ENCODE peak calls at places on chromosomes 12 and 14, in seven cellular contexts. N is ELF-1, Z is HepG2, P is dorsolateral prefrontal cortex, F is amniotic stem cell, A is NCI-H1092, I is activated T-helper 1 cell treated with Interleukin-2 at 50 U/mL for 16 hours. X is an unnamed sample.

GRCh38 chr12:92471551-92471950 is 231.2 kb upstream of the PLEKHG7 start:
- DNase-seq in I (no peak), A (no peak), Z (no peak), P (no peak), N (no peak), F (no peak), X (no peak)

GRCh38 chr12:131795688-131796410 is 32.3 kb upstream of the MMP17 start:
- DNase-seq in F (no peak), N (peak; percentile 82), A (peak; percentile 81), Z (no peak), P (no peak), I (no peak), X (peak; percentile 78)

GRCh38 chr12:113609692-113610469 is 138.2 kb upstream of the LHX5 start:
- DNase-seq in A (no peak), F (no peak), N (peak; percentile 84), Z (no peak), I (no peak), P (no peak), X (peak; percentile 79)

GRCh38 chr14:103361868-103362267 is 23.3 kb upstream of the MARK3 start:
- DNase-seq in N (no peak), P (no peak), Z (peak; percentile 80), I (no peak), F (peak; percentile 71), A (no peak), X (no peak)

GRCh38 chr14:98210045-98210678 is 1061.8 kb downstream of the BCL11B start:
- DNase-seq in A (no peak), I (peak; percentile 40), N (peak; percentile 43), Z (no peak), F (no peak), P (no peak), X (peak; percentile 68)

GRCh38 chr12:42370013-42370412 is 44.0 kb downstream of the PPHLN1 start:
- DNase-seq in I (no peak), F (no peak), P (no peak), A (no peak), N (no peak), Z (no peak), X (no peak)

GRCh38 chr14:33532581-33532980 is 418.3 kb downstream of the EGLN3 start:
- DNase-seq in P (no peak), N (no peak), Z (no peak), A (no peak), F (no peak), I (no peak), X (no peak)

GRCh38 chr14:26765768-26766550 is 168.1 kb upstream of the NOVA1 start:
- DNase-seq in I (no peak), N (no peak), Z (no peak), P (no peak), F (peak; percentile 39), A (no peak), X (no peak)

GRCh38 chr12:69873429-69873828 is 48.4 kb downstream of the MYRFL start:
- DNase-seq in N (no peak), F (no peak), Z (no peak), I (no peak), A (no peak), P (no peak), X (no peak)

GRCh38 chr14:76541594-76542219 is 165.8 kb downstream of the ESRRB start:
- DNase-seq in P (no peak), F (no peak), Z (no peak), I (no peak), A (no peak), N (no peak), X (no peak)

GRCh38 chr12:49706351-49707126 is 666 bp downstream of the FMNL3 start:
- DNase-seq in A (no peak), Z (no peak), I (no peak), N (peak; percentile 56), F (no peak), P (peak; percentile 49), X (peak; percentile 90)

GRCh38 chr12:3137268-3137761 is 60.1 kb downstream of the TSPAN9 start:
- DNase-seq in I (no peak), N (peak; percentile 59), A (no peak), Z (no peak), F (no peak), P (no peak), X (peak; percentile 85)

GRCh38 chr14:87494010-87494409 is 499.0 kb downstream of the GALC start:
- DNase-seq in F (no peak), P (no peak), A (no peak), Z (no peak), N (no peak), I (no peak), X (no peak)

GRCh38 chr14:51652168-51653095 is 722 bp downstream of the FRMD6 start:
- DNase-seq in I (peak; percentile 20), A (peak; percentile 21), Z (no peak), N (peak; percentile 61), F (no peak), P (peak; percentile 48), X (peak; percentile 81)

GRCh38 chr12:47942327-47943230 is 20.8 kb upstream of the TMEM106C start:
- DNase-seq in F (no peak), Z (peak; percentile 6), A (peak; percentile 34), P (no peak), N (peak; percentile 69), I (no peak), X (peak; percentile 92)

GRCh38 chr14:102971836-102972606 is 49.6 kb downstream of the AMN start:
- DNase-seq in P (no peak), Z (no peak), N (no peak), A (no peak), I (no peak), F (no peak), X (no peak)

GRCh38 chr12:7162691-7163114 is 26.8 kb upstream of the PEX5 start:
- DNase-seq in I (no peak), A (peak; percentile 40), F (no peak), N (peak; percentile 60), Z (peak; percentile 52), P (peak; percentile 68), X (peak; percentile 92)

GRCh38 chr12:5873341-5873919 is 71.6 kb downstream of the ANO2 start:
- DNase-seq in F (no peak), P (no peak), I (no peak), Z (no peak), N (peak; percentile 68), A (no peak), X (peak; percentile 90)

GRCh38 chr12:32507559-32508276 is 108.4 kb downstream of the FGD4 start:
- DNase-seq in Z (no peak), F (no peak), I (no peak), P (no peak), N (no peak), A (no peak), X (no peak)

GRCh38 chr14:77347746-77348145 is 26.9 kb downstream of the GSTZ1 start:
- DNase-seq in N (no peak), Z (no peak), I (no peak), P (no peak), A (no peak), F (no peak), X (no peak)

GRCh38 chr14:54789166-54789565 is 113.5 kb downstream of the GCH1 start:
- DNase-seq in F (no peak), A (no peak), N (no peak), I (no peak), Z (no peak), P (no peak), X (peak; percentile 8)

GRCh38 chr12:49984476-49984890 is 11.7 kb downstream of the AQP6 start:
- DNase-seq in I (no peak), Z (no peak), F (no peak), P (no peak), N (peak; percentile 31), A (no peak), X (peak; percentile 54)

GRCh38 chr12:27193106-27193505 is 51.0 kb upstream of the STK38L start:
- DNase-seq in A (no peak), Z (no peak), F (peak; percentile 48), I (no peak), N (no peak), P (no peak), X (no peak)

GRCh38 chr12:41174602-41175001 is 13.5 kb upstream of the PDZRN4 start:
- DNase-seq in F (no peak), I (no peak), A (no peak), P (no peak), N (no peak), Z (no peak), X (no peak)

GRCh38 chr14:57714487-57714899 is 151.4 kb downstream of the SLC35F4 start:
- DNase-seq in F (no peak), A (no peak), N (peak; percentile 72), P (no peak), I (no peak), Z (no peak), X (peak; percentile 85)

GRCh38 chr12:15712160-15712559 is 77.0 kb downstream of the EPS8 start:
- DNase-seq in I (no peak), F (no peak), N (no peak), P (no peak), A (no peak), Z (no peak), X (no peak)

GRCh38 chr12:23093488-23093887 is 468.5 kb downstream of the ETNK1 start:
- DNase-seq in Z (no peak), F (no peak), I (no peak), P (no peak), A (no peak), N (no peak), X (no peak)

GRCh38 chr14:92340938-92341337 is 18.0 kb downstream of the SLC24A4 start:
- DNase-seq in A (no peak), I (no peak), P (no peak), N (no peak), F (no peak), Z (no peak), X (no peak)

GRCh38 chr12:77728018-77728417 is 102.7 kb upstream of the NAV3 start:
- DNase-seq in F (no peak), I (no peak), N (no peak), A (no peak), P (no peak), Z (no peak), X (no peak)

GRCh38 chr14:100290607-100291304 is 15.5 kb downstream of the SLC25A29 start:
- DNase-seq in A (no peak), N (no peak), I (no peak), F (no peak), Z (peak; percentile 86), P (peak; percentile 45), X (peak; percentile 42)

GRCh38 chr14:100383727-100384158 is 60.6 kb downstream of the SLC25A47 start:
- DNase-seq in Z (peak; percentile 58), F (no peak), P (no peak), A (peak; percentile 49), N (peak; percentile 76), I (peak; percentile 43), X (peak; percentile 92)

GRCh38 chr12:87618199-87618598 is 411.0 kb downstream of the C12orf50 start:
- DNase-seq in F (no peak), N (no peak), A (no peak), I (no peak), P (no peak), Z (no peak), X (no peak)

GRCh38 chr12:113757223-113758002 is 208.7 kb downstream of the RBM19 start:
- DNase-seq in Z (no peak), A (peak; percentile 21), F (no peak), P (no peak), N (no peak), I (no peak), X (peak; percentile 67)

GRCh38 chr14:99079061-99079727 is 192.8 kb downstream of the BCL11B start:
- DNase-seq in F (no peak), A (no peak), Z (no peak), P (no peak), I (no peak), N (no peak), X (no peak)